ENCODE peak calls at places on chromosomes 1 and 21, in four cellular contexts. C is GM23338, Z is IMR-90, P is mammary epithelial cell. U is an unnamed sample. For H3K27me3, the result is how much of the 10 kb centered on the place peaks cover.

GRCh38 chr1:230648114-230648513 is 5.8 kb downstream of the COG2 start:
- DNase-seq in C (no peak), Z (no peak), P (no peak), U (no peak)

GRCh38 chr1:30744060-30744756 is 13.4 kb downstream of the LAPTM5 start:
- DNase-seq in C (no peak), Z (peak), P (peak), U (no peak)

GRCh38 chr21:18951291-18952038 is 547.9 kb upstream of the TMPRSS15 start:
- DNase-seq in C (peak), Z (no peak), P (no peak), U (peak)

GRCh38 chr1:52306227-52307006 is 59.6 kb downstream of the CC2D1B start:
- DNase-seq in C (no peak), Z (no peak), P (no peak), U (no peak)

GRCh38 chr1:232628335-232629214 is 1.4 kb downstream of the SIPA1L2 start:
- DNase-seq in C (no peak), Z (peak), P (peak), U (peak)

GRCh38 chr1:188128761-188129160 is 1300.0 kb downstream of the PLA2G4A start:
- DNase-seq in C (peak), Z (peak), P (peak), U (no peak)

GRCh38 chr1:8232036-8232757 is 85.7 kb upstream of the SLC45A1 start:
- DNase-seq in C (no peak), Z (no peak), P (no peak), U (no peak)

GRCh38 chr1:5857508-5858090 is 134.6 kb downstream of the NPHP4 start:
- DNase-seq in C (no peak), Z (no peak), P (no peak), U (no peak)

GRCh38 chr1:51302746-51303145 is 27.6 kb downstream of the TTC39A start:
- DNase-seq in C (no peak), Z (no peak), P (no peak), U (no peak)

GRCh38 chr1:37561794-37562132 is 5.0 kb downstream of the DNALI1 start:
- DNase-seq in C (peak), Z (peak), P (no peak), U (peak)

GRCh38 chr1:14420686-14421085 is 177.8 kb upstream of the KAZN start:
- DNase-seq in C (no peak), Z (no peak), P (no peak), U (no peak)

GRCh38 chr1:205313681-205314308 is 7.8 kb downstream of the NUAK2 start:
- DNase-seq in C (peak), Z (peak), P (no peak), U (peak)

GRCh38 chr1:197268012-197268411 is at the start of gene CRB1:
- DNase-seq in C (peak), Z (no peak), P (no peak), U (peak)

GRCh38 chr1:24526940-24527542 is 24.4 kb downstream of the RCAN3 start:
- DNase-seq in C (peak), Z (peak), P (no peak), U (peak)

GRCh38 chr1:245864872-245865271 is 642.2 kb downstream of the SMYD3 start:
- DNase-seq in C (no peak), Z (no peak), P (no peak), U (no peak)

GRCh38 chr21:31693222-31693621 is 33.7 kb downstream of the SOD1 start:
- DNase-seq in C (no peak), Z (no peak), P (no peak), U (no peak)

GRCh38 chr1:226436855-226437491 is 29.1 kb upstream of the PARP1 start:
- DNase-seq in C (no peak), Z (no peak), P (peak), U (no peak)

GRCh38 chr1:79082233-79082632 is 75.7 kb upstream of the ADGRL4 start:
- DNase-seq in C (no peak), Z (no peak), P (no peak), U (no peak)

GRCh38 chr21:26587621-26588260 is 14.7 kb upstream of the CYYR1 start:
- DNase-seq in C (no peak), Z (peak), P (peak), U (no peak)

GRCh38 chr21:45347048-45347711 is 57.8 kb upstream of the COL18A1 start:
- DNase-seq in C (peak), Z (no peak), P (no peak), U (no peak)

GRCh38 chr21:34623519-34623918 is 8.6 kb upstream of the RCAN1 start:
- DNase-seq in C (no peak), Z (no peak), P (no peak), U (no peak)

GRCh38 chr1:93394514-93394913 is 48.8 kb downstream of the DR1 start:
- DNase-seq in C (no peak), Z (peak), P (no peak), U (no peak)

GRCh38 chr1:179177614-179178013 is 51.9 kb downstream of the ABL2 start:
- DNase-seq in C (no peak), Z (no peak), P (no peak), U (no peak)

GRCh38 chr1:6602669-6603423 is at the start of gene KLHL21:
- DNase-seq in C (peak), Z (peak), P (peak), U (peak)

GRCh38 chr1:158793604-158794003 is 12.6 kb upstream of the OR6N2 start:
- DNase-seq in C (peak), Z (no peak), P (no peak), U (peak)

GRCh38 chr1:47222476-47222875 is 9.5 kb downstream of the TAL1 start:
- DNase-seq in C (no peak), Z (no peak), P (no peak), U (no peak)

GRCh38 chr1:212942679-212943392 is 7.5 kb upstream of the VASH2 start:
- DNase-seq in C (no peak), Z (no peak), P (no peak), U (no peak)

GRCh38 chr1:86541859-86542258 is 5.0 kb upstream of the CLCA4 start:
- DNase-seq in C (no peak), Z (no peak), P (no peak), U (no peak)

GRCh38 chr1:96418969-96419368 is 302.6 kb upstream of the PTBP2 start:
- DNase-seq in C (no peak), Z (no peak), P (no peak), U (no peak)

GRCh38 chr1:14598498-14599172 is at the start of gene KAZN:
- DNase-seq in C (peak), Z (no peak), P (no peak), U (peak)

GRCh38 chr1:196997428-196997827 is 20.1 kb downstream of the CFHR5 start:
- DNase-seq in C (peak), Z (peak), P (peak), U (no peak)

GRCh38 chr1:68308034-68308433 is 75.7 kb upstream of the WLS start:
- DNase-seq in C (no peak), Z (no peak), P (no peak), U (no peak)

GRCh38 chr1:68317543-68317942 is 85.2 kb upstream of the WLS start:
- DNase-seq in C (no peak), Z (no peak), P (no peak), U (no peak)

GRCh38 chr1:68319907-68320306 is 87.6 kb upstream of the WLS start:
- DNase-seq in C (peak), Z (no peak), P (no peak), U (peak)

GRCh38 chr1:68313736-68314594 is 81.6 kb upstream of the WLS start:
- DNase-seq in C (no peak), Z (no peak), P (no peak), U (peak)
- H2AFZ ChIP-seq in C (no peak), Z (no peak), P (no peak), U (no peak)

DNA sequence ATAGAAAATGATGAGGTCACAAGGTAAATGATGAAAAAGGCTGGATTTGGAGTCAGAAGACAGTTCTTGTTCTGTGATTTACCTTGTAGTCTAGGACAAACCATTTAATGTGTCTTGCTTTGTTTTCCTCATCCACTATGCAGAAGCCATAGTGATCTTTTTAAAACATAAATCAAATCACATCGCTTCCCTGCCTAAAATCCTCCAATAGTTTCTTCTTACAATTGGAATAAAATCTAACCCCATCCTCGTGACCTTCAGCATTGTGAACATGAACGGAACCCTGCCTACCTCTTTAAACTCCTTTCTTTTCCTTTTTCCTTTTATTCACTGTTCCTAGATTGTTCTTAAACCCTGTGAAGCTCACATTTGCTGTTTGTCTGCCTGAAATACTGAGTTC is 204.9 kb upstream of the SAMSN1 start:
- DNase-seq in C (no peak), Z (no peak), P (no peak), U (no peak)
- H3K27ac ChIP-seq in C (no peak), Z (no peak), P (no peak), U (no peak)

GRCh38 chr1:2466834-2467554 is 9.1 kb upstream of the PLCH2 start:
- DNase-seq in C (peak), Z (no peak), P (no peak), U (peak)

GRCh38 chr1:2466270-2466665 is 9.8 kb upstream of the PLCH2 start:
- DNase-seq in C (no peak), Z (no peak), P (no peak), U (no peak)

GRCh38 chr1:2469103-2469940 is 6.8 kb upstream of the PLCH2 start:
- DNase-seq in C (no peak), Z (no peak), P (no peak), U (no peak)

GRCh38 chr1:2468540-2468939 is 7.5 kb upstream of the PLCH2 start:
- DNase-seq in C (no peak), Z (no peak), P (no peak), U (no peak)

GRCh38 chr1:2468041-2468472 is 8.0 kb upstream of the PLCH2 start:
- DNase-seq in C (peak), Z (peak), P (no peak), U (peak)
- H3K27me3 ChIP-seq in C (under half), Z (half or more), P (under half), U (under half)

DNA sequence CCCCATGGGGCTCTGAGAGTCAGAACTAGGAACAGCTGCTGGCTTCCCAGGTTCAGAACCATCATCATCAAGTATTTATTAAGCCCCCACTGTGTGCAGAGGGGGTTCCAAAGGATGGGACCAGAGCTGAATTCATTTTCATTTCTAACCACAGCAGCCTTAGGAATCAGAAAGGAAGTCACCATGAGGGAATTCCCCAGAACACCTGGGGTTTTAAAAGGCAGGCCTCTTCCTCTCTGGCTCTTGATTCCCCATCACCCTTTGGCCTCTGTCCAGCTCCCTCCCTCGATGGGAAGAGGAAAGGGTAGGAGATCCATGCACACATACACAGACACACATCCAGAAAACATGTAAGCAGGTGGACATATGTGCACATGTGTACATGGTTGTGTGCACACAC is 1.3 kb upstream of the KCNN3 start:
- DNase-seq in C (no peak), Z (no peak), P (peak), U (no peak)
- H2AFZ ChIP-seq in C (no peak), Z (no peak), P (no peak), U (no peak)

GRCh38 chr1:81209471-81209870 is 591.3 kb upstream of the ADGRL2 start:
- DNase-seq in C (no peak), Z (no peak), P (no peak), U (no peak)
- H3K27ac ChIP-seq in C (no peak), Z (no peak), P (no peak), U (peak)